ENCODE peak calls at places on chromosomes 13 and 19, in nine cellular contexts. P, V, I, N, Z, K, D, A and F are unnamed samples.
A peak's percentile ranks its signal among the peaks of the same experiment; 100 is the strongest.

GRCh38 chr13:97124237-97124636 is 97.9 kb upstream of the MBNL2 start:
- DNase-seq in V (no peak), N (no peak), I (no peak), A (no peak), P (no peak), Z (no peak), K (no peak), D (no peak), F (no peak)

GRCh38 chr13:69292789-69293425 is 814.7 kb upstream of the ATXN8OS start:
- DNase-seq in I (no peak), D (no peak), A (no peak), P (no peak), N (no peak), Z (no peak), V (no peak), K (no peak), F (no peak)

GRCh38 chr19:13014101-13014920 is 19.0 kb downstream of the NFIX start:
- DNase-seq in A (no peak), N (no peak), I (no peak), P (peak; percentile 66), D (no peak), V (no peak), Z (no peak), K (no peak), F (no peak)

GRCh38 chr13:100563779-100564178 is 24.8 kb downstream of the GGACT start:
- DNase-seq in Z (no peak), V (no peak), A (peak; percentile 75), I (no peak), D (no peak), P (no peak), K (no peak), N (no peak), F (no peak)

GRCh38 chr13:101554420-101555125 is 102.1 kb downstream of the ITGBL1 start:
- DNase-seq in K (no peak), P (no peak), N (no peak), A (no peak), V (no peak), D (no peak), Z (peak; percentile 50), I (no peak), F (no peak)

GRCh38 chr13:111315347-111315995 is 5.0 kb upstream of the TEX29 start:
- DNase-seq in I (no peak), D (no peak), K (no peak), V (no peak), Z (no peak), A (no peak), P (peak; percentile 50), N (no peak), F (no peak)

GRCh38 chr19:36093146-36093662 is 17.7 kb upstream of the OVOL3 start:
- DNase-seq in A (no peak), V (no peak), K (no peak), Z (no peak), I (no peak), P (no peak), N (no peak), D (no peak), F (no peak)

GRCh38 chr19:47421844-47422395 is 2.6 kb upstream of the MEIS3 start:
- DNase-seq in A (no peak), N (no peak), Z (no peak), V (no peak), I (no peak), P (no peak), K (no peak), D (no peak), F (no peak)

GRCh38 chr13:61410669-61411297 is 4.9 kb downstream of the PCDH20 start:
- DNase-seq in N (no peak), D (no peak), A (no peak), I (no peak), V (no peak), P (no peak), K (no peak), Z (peak; percentile 34), F (no peak)

GRCh38 chr13:111609631-111610030 is 289.2 kb downstream of the TEX29 start:
- DNase-seq in P (no peak), Z (no peak), D (no peak), K (no peak), A (no peak), V (no peak), I (no peak), N (no peak), F (peak; percentile 35)

GRCh38 chr19:16896098-16896912 is 7.5 kb downstream of the F2RL3 start:
- DNase-seq in N (no peak), A (no peak), I (no peak), P (no peak), Z (no peak), K (peak; percentile 75), D (peak; percentile 27), V (peak; percentile 74), F (no peak)

GRCh38 chr19:23991170-23991569 is 76.5 kb downstream of the ZNF726 start:
- DNase-seq in P (no peak), N (no peak), A (no peak), I (peak; percentile 70), Z (peak; percentile 68), K (no peak), V (no peak), D (no peak), F (no peak)

GRCh38 chr13:107006646-107007045 is 438.7 kb upstream of the ARGLU1 start:
- DNase-seq in Z (no peak), N (no peak), P (no peak), K (no peak), D (no peak), I (no peak), A (no peak), V (no peak), F (no peak)

GRCh38 chr19:28244966-28245365 is 968.0 kb downstream of the UQCRFS1 start:
- DNase-seq in P (no peak), Z (no peak), N (no peak), V (no peak), A (no peak), I (no peak), D (no peak), K (no peak), F (no peak)

GRCh38 chr19:28245937-28246336 is 967.0 kb downstream of the UQCRFS1 start:
- DNase-seq in I (no peak), Z (no peak), N (no peak), V (no peak), P (no peak), D (no peak), K (no peak), A (no peak), F (no peak)

GRCh38 chr19:28239270-28239669 is 973.7 kb downstream of the UQCRFS1 start:
- DNase-seq in A (no peak), D (no peak), V (no peak), I (no peak), K (no peak), P (no peak), Z (peak; percentile 4), N (no peak), F (no peak)

DNA sequence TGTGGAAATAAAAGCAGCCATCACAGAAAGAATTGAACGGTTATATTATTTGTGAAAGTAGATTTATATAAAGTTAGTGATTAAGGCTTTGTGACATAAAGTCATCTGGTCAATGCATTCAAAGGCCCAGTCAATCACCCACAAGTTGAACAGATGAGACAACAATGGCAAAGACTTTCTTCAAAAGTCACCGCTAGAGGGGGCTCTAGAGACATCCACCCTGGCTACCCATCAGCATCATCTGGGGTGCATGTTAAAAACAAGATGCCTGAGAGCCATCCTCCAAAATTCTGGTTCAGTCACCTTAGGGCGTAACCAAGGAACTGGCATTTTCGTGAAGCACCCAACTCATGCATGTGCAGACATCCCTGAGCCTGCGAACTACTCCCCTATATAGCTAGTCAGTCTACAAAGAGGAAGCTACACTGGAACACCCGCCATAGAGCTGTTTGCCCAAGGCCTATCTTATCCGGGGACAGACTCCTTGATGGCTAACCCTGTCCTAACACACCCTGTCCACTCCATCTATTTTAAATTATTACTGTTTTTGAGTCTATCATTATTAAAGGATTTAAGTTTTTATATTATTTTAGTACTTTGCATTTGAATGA is 970.5 kb downstream of the UQCRFS1 start:
- DNase-seq in V (no peak), N (no peak), Z (peak; percentile 58), I (no peak), D (peak; percentile 43), K (no peak), A (no peak), P (no peak), F (no peak)
- TF ChIP-seq CTCF in V (no peak), N (peak; percentile 26), Z (peak; percentile 54), I (peak; percentile 47), D (peak; percentile 47), K (peak; percentile 63), A (peak; percentile 53), P (no peak), F (no peak)

DNA sequence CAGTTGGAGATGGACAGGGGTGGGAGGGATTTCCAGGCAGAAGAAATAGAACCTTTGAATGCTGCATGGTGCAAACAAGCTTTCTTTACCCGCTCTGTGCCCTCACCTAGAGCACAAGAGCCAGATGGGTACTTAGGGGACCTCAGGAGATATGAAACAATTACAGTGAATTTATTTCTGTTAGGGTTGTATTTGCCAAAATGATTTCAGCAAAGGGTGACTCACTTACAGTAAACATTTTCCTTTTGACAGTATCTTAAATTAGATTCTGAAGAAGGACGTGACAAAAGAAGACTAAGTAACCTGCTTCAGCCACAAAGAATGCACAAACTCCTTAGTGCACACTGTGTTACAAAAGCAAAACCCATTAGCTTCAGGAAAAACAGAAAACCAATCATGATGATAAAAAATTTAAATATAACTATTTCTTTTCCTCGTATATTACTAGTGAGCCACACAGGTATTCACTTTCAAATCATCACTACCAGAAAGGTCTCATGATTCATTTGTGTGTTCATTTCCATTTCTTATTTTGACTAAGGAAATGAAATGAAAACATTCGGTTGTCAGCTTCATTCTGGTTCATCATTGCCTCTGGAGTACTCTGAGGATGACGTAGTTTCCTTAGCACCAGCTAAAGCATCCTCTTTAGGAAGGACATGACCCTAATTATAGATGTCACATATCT is 158.8 kb downstream of the NHLRC3 start:
- DNase-seq in D (no peak), P (no peak), K (no peak), A (no peak), I (no peak), N (no peak), V (no peak), Z (peak; percentile 20), F (no peak)
- TF ChIP-seq CTCF in D (no peak), P (no peak), K (no peak), A (no peak), I (no peak), N (no peak), V (no peak), Z (no peak), F (no peak)

GRCh38 chr13:27997904-27998522 is 9.5 kb upstream of the URAD start:
- DNase-seq in P (no peak), N (no peak), I (no peak), A (no peak), V (peak; percentile 79), D (peak; percentile 59), K (no peak), Z (peak; percentile 48), F (no peak)
- TF ChIP-seq CTCF in P (no peak), N (no peak), I (peak; percentile 69), A (peak; percentile 60), V (peak; percentile 25), D (peak; percentile 33), K (no peak), Z (peak; percentile 35), F (no peak)

DNA sequence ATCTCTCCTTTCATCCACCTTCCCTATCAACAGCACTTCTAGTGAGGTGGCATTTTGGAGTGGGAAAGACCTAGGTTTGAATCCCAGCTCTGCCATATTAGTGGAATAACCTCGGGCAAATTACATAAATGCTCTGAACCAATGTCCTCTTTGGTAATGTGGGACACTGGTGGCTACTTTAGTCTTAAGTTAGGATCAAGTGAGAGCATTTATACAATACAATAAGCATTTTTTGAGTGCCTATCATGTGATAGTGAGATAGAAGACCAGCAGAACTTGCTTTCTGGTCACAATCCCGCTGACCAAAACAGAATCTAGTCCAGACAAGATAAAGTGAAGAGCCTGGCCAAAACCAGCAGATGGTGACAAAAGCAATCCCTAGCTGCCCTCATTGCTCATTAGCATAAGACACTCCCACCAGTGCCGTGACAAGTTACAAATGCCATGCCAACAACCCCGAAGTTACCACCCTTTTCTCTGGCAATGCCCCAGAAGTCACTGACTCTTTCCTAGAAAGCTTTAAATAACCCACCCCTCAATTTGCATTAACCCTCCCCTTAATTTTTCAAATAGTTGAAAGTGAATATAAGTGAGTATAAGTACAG is 28.8 kb upstream of the KPNA3 start:
- DNase-seq in I (no peak), D (no peak), V (no peak), P (no peak), Z (peak; percentile 25), N (no peak), K (no peak), A (no peak), F (no peak)
- TF ChIP-seq CTCF in I (peak; percentile 22), D (no peak), V (no peak), P (no peak), Z (no peak), N (no peak), K (no peak), A (no peak), F (no peak)